ENCODE peak calls at places on chromosome 11, in four cellular contexts. B is kidney tubule cell; A is stimulated activated CD4-positive, alpha-beta T cell treated with anti-CD3 and anti-CD28 coated beads, Interleukin-1b, Interleukin-23, amount 100 ng/mL, for 24 hours; Z is Peyer's patch. I is an unnamed sample.

GRCh38 chr11:15006139-15006759 is 34.1 kb upstream of the CALCA start:
- DNase-seq in B (peak; percentile 68), A (no peak), Z (no peak), I (no peak)

GRCh38 chr11:124442847-124443246 is 2.6 kb downstream of the OR8B8 start:
- DNase-seq in B (no peak), A (no peak), Z (no peak), I (no peak)

GRCh38 chr11:17343907-17344306 is 7.7 kb upstream of the NCR3LG1 start:
- DNase-seq in B (peak; percentile 63), A (no peak), Z (no peak), I (peak; percentile 65)

GRCh38 chr11:107017433-107018227 is 646 bp downstream of the GUCY1A2 start:
- DNase-seq in B (peak; percentile 51), A (no peak), Z (no peak), I (no peak)

GRCh38 chr11:73317373-73317772 is 9.3 kb downstream of the ARHGEF17 start:
- DNase-seq in B (no peak), A (no peak), Z (no peak), I (no peak)

GRCh38 chr11:61780581-61781162 is 11.7 kb downstream of the TMEM258 start:
- DNase-seq in B (no peak), A (no peak), Z (no peak), I (no peak)

GRCh38 chr11:120527111-120527748 is 15.7 kb downstream of the GRIK4 start:
- DNase-seq in B (no peak), A (no peak), Z (no peak), I (no peak)

GRCh38 chr11:35088676-35089075 is 50.3 kb upstream of the CD44 start:
- DNase-seq in B (peak; percentile 54), A (no peak), Z (no peak), I (peak; percentile 76)

GRCh38 chr11:102592634-102593581 is 32.2 kb downstream of the MMP20 start:
- DNase-seq in B (peak; percentile 43), A (no peak), Z (no peak), I (no peak)

GRCh38 chr11:20355221-20356219 is 8.0 kb upstream of the HTATIP2 start:
- DNase-seq in B (peak; percentile 54), A (no peak), Z (no peak), I (no peak)

GRCh38 chr11:69089258-69089657 is 40.5 kb downstream of the TPCN2 start:
- DNase-seq in B (peak; percentile 81), A (no peak), Z (no peak), I (no peak)

GRCh38 chr11:75140269-75141138 is 10.4 kb upstream of the SLCO2B1 start:
- DNase-seq in B (peak; percentile 53), A (peak; percentile 71), Z (peak; percentile 74), I (no peak)

GRCh38 chr11:7577226-7577882 is 63.6 kb downstream of the PPFIBP2 start:
- DNase-seq in B (no peak), A (no peak), Z (no peak), I (no peak)

GRCh38 chr11:33406241-33406640 is 149.1 kb downstream of the HIPK3 start:
- DNase-seq in B (no peak), A (no peak), Z (no peak), I (no peak)

GRCh38 chr11:46222485-46223251 is 54.8 kb upstream of the CREB3L1 start:
- DNase-seq in B (no peak), A (no peak), Z (no peak), I (no peak)

GRCh38 chr11:86193297-86194095 is 51.1 kb upstream of the EED start:
- DNase-seq in B (peak; percentile 89), A (peak; percentile 31), Z (peak; percentile 52), I (peak; percentile 53)

GRCh38 chr11:45538363-45538762 is 127.1 kb downstream of the CHST1 start:
- DNase-seq in B (no peak), A (no peak), Z (no peak), I (no peak)

GRCh38 chr11:3723014-3723708 is 52.0 kb upstream of the CHRNA10 start:
- DNase-seq in B (peak; percentile 34), A (no peak), Z (no peak), I (peak; percentile 91)